ENCODE peak calls at places on chromosomes 4 and X, in six cellular contexts. C is A549, G is HepG2, W is upper lobe of left lung, N is K562, D is GM12878. K is an unnamed sample.

GRCh38 chr4:973431-974397 is at the start of gene DGKQ:
- ATAC-seq in G (peak; percentile 67), D (peak; percentile 88), N (peak; percentile 93), W (peak; percentile 98), C (peak; percentile 79), K (peak; percentile 96)

GRCh38 chr4:56134272-56134671 is 185.5 kb downstream of the CEP135 start:
- ATAC-seq in G (peak; percentile 81), W (no peak), N (no peak), D (no peak), C (no peak), K (no peak)

GRCh38 chr4:87985887-87986200 is 10.3 kb downstream of the SPP1 start:
- ATAC-seq in N (no peak), C (peak; percentile 4), G (no peak), W (no peak), D (no peak), K (no peak)

GRCh38 chr4:89661490-89661889 is 175.5 kb downstream of the SNCA start:
- ATAC-seq in D (no peak), W (no peak), N (no peak), C (no peak), G (no peak), K (no peak)

GRCh38 chr4:64705989-64706388 is 296.7 kb upstream of the TECRL start:
- ATAC-seq in D (no peak), N (no peak), C (no peak), W (no peak), G (no peak), K (no peak)

GRCh38 chrX:153668423-153669173 is 5.0 kb downstream of the PNCK start:
- ATAC-seq in N (peak; percentile 6), D (no peak), G (peak; percentile 44), W (no peak), C (no peak), K (no peak)

GRCh38 chr4:41859106-41859505 is 76.1 kb upstream of the TMEM33 start:
- ATAC-seq in N (no peak), D (no peak), G (no peak), C (no peak), W (no peak), K (no peak)

GRCh38 chrX:154728791-154729190 is 22.1 kb downstream of the GAB3 start:
- ATAC-seq in D (no peak), W (no peak), N (no peak), G (no peak), C (no peak), K (no peak)

GRCh38 chr4:114038762-114039392 is 59.4 kb upstream of the ARSJ start:
- ATAC-seq in G (no peak), N (no peak), D (no peak), W (no peak), C (no peak), K (no peak)

GRCh38 chr4:114036864-114037263 is 57.4 kb upstream of the ARSJ start:
- ATAC-seq in C (no peak), G (no peak), W (no peak), N (no peak), D (no peak), K (no peak)

GRCh38 chr4:114037981-114038380 is 58.5 kb upstream of the ARSJ start:
- ATAC-seq in D (no peak), W (no peak), G (no peak), N (no peak), C (no peak), K (no peak)

GRCh38 chr4:114034189-114034588 is 54.7 kb upstream of the ARSJ start:
- ATAC-seq in C (no peak), D (no peak), W (no peak), G (no peak), N (no peak), K (no peak)

GRCh38 chr4:114036426-114036825 is 57.0 kb upstream of the ARSJ start:
- ATAC-seq in N (no peak), G (no peak), W (no peak), D (peak; percentile 63), C (no peak), K (no peak)
- TF ChIP-seq EP300 in N (no peak), G (no peak), W (no peak), D (no peak), C (no peak), K (no peak)

GRCh38 chrX:74980802-74981201 is 55.5 kb upstream of the NEXMIF start:
- ATAC-seq in N (no peak), D (no peak), C (no peak), W (no peak), G (no peak), K (no peak)
- H3K4me1 ChIP-seq in N (no peaks in the 10 kb centered on the region), D (no peaks in the 10 kb centered on the region), C (no peaks in the 10 kb centered on the region), W (no peaks in the 10 kb centered on the region), G (no peaks in the 10 kb centered on the region), K (no peaks in the 10 kb centered on the region)

DNA sequence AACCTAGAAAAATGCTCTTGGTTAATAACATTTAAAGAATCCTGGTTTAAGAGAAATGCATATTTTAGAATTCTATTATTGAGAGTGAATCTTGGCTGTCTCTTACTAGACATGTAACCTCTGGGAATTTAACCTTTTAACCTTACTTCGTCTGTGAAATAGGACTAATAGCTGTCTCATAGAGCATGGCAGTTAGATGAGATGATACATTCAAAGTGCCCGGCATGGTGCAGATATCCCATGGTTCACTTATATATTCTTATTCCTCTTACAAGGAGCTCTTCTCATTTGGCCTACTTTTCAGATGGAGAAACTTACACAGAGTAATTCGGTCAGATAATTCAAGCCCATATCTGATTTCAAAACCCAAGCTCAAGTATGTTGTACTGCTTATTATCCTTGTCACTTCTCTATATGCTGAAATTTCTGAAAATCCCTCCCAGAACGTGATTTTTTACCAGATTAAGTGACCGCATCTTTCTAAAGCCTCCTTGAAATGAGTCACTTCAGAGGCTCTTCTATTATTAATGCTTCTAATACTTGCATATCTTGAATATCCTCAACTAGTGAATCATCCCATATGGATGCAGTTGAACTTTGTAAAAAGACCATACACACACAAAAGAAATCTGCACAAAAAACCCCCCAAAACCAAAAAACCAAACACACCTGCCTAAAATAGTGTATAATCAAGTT is 4.9 kb downstream of the CDKN2AIP start:
- ATAC-seq in D (no peak), G (no peak), W (no peak), N (no peak), C (no peak), K (no peak)
- TF ChIP-seq EP300 in D (no peak), G (no peak), W (no peak), N (no peak), C (no peak), K (no peak)

GRCh38 chr4:140724780-140725179 is 31.4 kb downstream of the TBC1D9 start:
- ATAC-seq in D (no peak), G (no peak), N (no peak), C (no peak), W (no peak), K (no peak)
- H3K4me1 ChIP-seq in D (peaks cover 34% of the 10 kb centered on the region), G (peaks cover 86% of the 10 kb centered on the region), N (no peaks in the 10 kb centered on the region), C (peaks cover 41% of the 10 kb centered on the region), W (peaks cover 41% of the 10 kb centered on the region), K (peaks cover 20% of the 10 kb centered on the region)

DNA sequence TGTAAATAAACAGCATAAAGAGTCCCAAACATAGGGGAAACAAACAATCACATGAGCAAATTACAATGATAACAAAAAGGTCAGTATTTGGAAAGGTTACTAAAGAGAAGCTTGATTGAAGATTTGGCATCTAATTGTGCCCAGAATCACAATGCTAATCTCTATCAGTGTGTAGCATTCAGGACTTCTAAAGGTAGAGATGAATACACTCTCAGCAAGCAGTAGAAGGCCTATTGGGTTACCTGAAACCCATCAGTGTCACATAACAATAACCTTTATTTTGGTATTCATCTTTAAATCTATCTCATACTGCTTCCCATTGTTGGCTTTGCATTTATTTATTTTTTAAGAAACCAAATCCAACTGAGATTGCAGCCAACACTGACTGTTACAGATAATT is 319.5 kb downstream of the ACTRT1 start:
- ATAC-seq in N (no peak), C (no peak), D (no peak), G (no peak), W (no peak), K (no peak)
- TF ChIP-seq EP300 in N (no peak), C (no peak), D (no peak), G (no peak), W (no peak), K (no peak)

DNA sequence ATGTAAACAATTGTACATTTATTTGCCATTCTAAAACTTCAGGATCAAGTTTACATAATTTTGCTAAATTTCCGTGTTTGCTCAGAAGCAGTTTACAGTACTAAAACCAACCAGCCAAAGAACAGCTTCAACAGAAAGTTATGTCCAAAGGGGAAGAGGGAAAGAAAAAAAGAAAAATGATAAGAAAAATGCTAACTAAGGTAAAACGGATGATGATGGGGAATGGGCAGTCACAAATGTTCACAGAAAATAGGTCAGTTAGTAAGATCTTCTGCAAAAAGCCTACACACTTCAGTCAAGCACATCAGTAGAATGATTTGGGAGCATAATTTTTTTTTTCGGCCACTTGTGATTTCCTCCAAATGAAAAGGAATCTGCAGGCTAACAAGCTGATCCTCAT is 6.3 kb upstream of the COX18 start:
- ATAC-seq in W (no peak), C (no peak), G (no peak), D (no peak), N (no peak), K (no peak)
- H3K4me1 ChIP-seq in W (no peaks in the 10 kb centered on the region), C (no peaks in the 10 kb centered on the region), G (no peaks in the 10 kb centered on the region), D (no peaks in the 10 kb centered on the region), N (no peaks in the 10 kb centered on the region), K (no peaks in the 10 kb centered on the region)

DNA sequence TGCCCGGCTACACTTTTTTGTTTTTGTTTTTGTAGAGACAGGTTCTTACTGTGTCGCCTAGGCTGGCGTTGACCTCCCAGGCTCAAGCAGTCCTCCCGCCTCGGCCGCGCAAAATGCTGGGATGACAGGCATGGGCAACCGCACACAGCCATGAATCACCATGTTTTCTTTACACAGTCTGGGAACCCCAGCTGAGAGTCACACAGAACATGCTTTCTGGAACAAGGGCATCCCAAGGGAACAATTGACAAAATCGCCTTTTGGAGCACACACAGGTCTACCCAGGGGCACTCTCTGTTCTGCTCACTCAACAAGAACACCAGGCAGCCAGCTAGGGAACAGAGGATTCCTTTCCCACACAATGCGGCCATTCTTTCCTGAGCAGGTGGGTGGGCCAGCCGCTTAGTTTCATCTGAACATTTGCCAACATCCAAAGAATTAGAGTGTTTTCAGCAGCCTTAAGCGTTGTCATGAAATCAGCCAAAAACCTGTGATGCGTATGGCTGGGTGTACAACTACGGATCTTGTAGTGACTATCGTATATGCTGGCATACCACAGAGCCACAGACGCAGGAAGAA is 15.7 kb downstream of the PRKX start:
- ATAC-seq in G (no peak), W (no peak), N (peak; percentile 62), D (no peak), C (peak; percentile 68), K (peak; percentile 68)
- TF ChIP-seq EP300 in G (no peak), W (no peak), N (no peak), D (no peak), C (no peak), K (no peak)

DNA sequence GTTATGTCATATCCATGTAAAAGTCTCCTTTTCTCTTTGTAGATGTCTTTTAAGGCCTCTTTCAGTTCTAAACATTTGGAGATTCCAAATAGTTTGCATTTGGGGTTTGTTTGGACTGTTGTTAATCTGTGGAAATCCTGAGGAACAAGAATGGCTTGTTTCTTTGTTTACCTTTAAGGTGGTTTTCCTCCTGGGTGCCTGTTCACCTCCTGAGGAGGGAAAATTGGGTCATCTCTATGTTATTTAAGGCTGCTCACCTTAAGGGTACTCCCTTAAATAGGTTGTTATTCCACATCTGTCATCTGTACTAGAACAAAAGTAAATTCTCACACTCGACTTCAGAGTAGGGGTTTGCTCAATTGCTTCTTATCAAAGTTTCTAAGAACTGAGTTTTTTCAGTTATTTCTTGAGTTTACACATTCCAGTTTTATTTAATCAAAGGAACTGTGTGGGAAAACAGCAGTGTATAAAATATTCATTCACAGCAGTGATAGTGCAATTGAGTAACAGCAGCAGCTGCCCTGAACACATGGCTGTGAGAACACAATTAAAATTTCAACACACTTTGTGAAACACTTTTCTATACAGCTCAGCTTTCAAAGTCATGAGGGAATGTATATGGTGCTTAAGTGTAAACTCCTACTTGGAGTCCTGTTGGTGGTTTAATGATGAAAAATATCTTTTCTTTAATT is 238.5 kb upstream of the PGRMC2 start:
- ATAC-seq in C (no peak), G (no peak), W (no peak), D (no peak), N (no peak), K (no peak)
- H3K4me1 ChIP-seq in C (peaks cover 84% of the 10 kb centered on the region), G (peaks cover 3% of the 10 kb centered on the region), W (peaks cover 23% of the 10 kb centered on the region), D (no peaks in the 10 kb centered on the region), N (peaks cover 3% of the 10 kb centered on the region), K (peaks cover 10% of the 10 kb centered on the region)

K was measured in gastroesophageal sphincter.